ENCODE peak calls at places on chromosomes 6 and 20, in five cellular contexts. E is neural crest cell, O is dorsolateral prefrontal cortex, C is prostate gland, D is cardiac fibroblast. Q is an unnamed sample.
A peak's percentile ranks its signal among the peaks of the same experiment; 100 is the strongest.

GRCh38 chr6:22468566-22468965 is 100.8 kb upstream of the HDGFL1 start:
- DNase-seq in E (no peak), O (no peak), C (no peak), D (peak; percentile 40), Q (no peak)

GRCh38 chr6:151704383-151704782 is 103.1 kb upstream of the ESR1 start:
- DNase-seq in E (no peak), O (no peak), C (no peak), D (no peak), Q (no peak)

GRCh38 chr6:100880149-100880900 is 804 bp downstream of the ASCC3 start:
- DNase-seq in E (no peak), O (no peak), C (peak; percentile 54), D (peak; percentile 64), Q (no peak)

GRCh38 chr6:107641500-107641931 is 151.6 kb downstream of the SOBP start:
- DNase-seq in E (no peak), O (no peak), C (no peak), D (no peak), Q (no peak)

GRCh38 chr6:46215213-46215612 is 44.4 kb upstream of the ENPP5 start:
- DNase-seq in E (no peak), O (no peak), C (no peak), D (no peak), Q (no peak)

GRCh38 chr6:126153661-126154060 is 167.3 kb downstream of the TRMT11 start:
- DNase-seq in E (no peak), O (no peak), C (no peak), D (peak; percentile 20), Q (no peak)

GRCh38 chr6:149903938-149904611 is 6.2 kb upstream of the RAET1E start:
- DNase-seq in E (no peak), O (no peak), C (no peak), D (no peak), Q (no peak)

GRCh38 chr20:6067765-6068318 is 14.0 kb upstream of the LRRN4 start:
- DNase-seq in E (no peak), O (no peak), C (no peak), D (no peak), Q (no peak)

GRCh38 chr6:110037726-110038295 is 59.7 kb downstream of the GPR6 start:
- DNase-seq in E (no peak), O (no peak), C (no peak), D (no peak), Q (no peak)

GRCh38 chr6:111823831-111824607 is 49.2 kb downstream of the FYN start:
- DNase-seq in E (no peak), O (no peak), C (no peak), D (peak; percentile 86), Q (no peak)

GRCh38 chr6:31079656-31080261 is 32.6 kb downstream of the C6orf15 start:
- DNase-seq in E (peak; percentile 69), O (peak; percentile 66), C (peak; percentile 59), D (peak; percentile 75), Q (peak; percentile 79)

GRCh38 chr6:26055670-26056582 is 31.3 kb upstream of the HFE start:
- DNase-seq in E (peak; percentile 77), O (peak; percentile 91), C (peak; percentile 96), D (peak; percentile 94), Q (peak; percentile 94)

GRCh38 chr20:50575869-50576720 is 65.9 kb downstream of the PTPN1 start:
- DNase-seq in E (peak; percentile 46), O (peak; percentile 75), C (peak; percentile 71), D (peak; percentile 65), Q (peak; percentile 85)

GRCh38 chr20:4135385-4136077 is 120.2 kb upstream of the RNF24 start:
- DNase-seq in E (no peak), O (no peak), C (no peak), D (peak; percentile 99), Q (peak; percentile 55)

GRCh38 chr20:34582911-34583310 is 24.4 kb downstream of the MAP1LC3A start:
- DNase-seq in E (no peak), O (no peak), C (no peak), D (peak; percentile 24), Q (no peak)

GRCh38 chr6:11215773-11216172 is 16.7 kb downstream of the NEDD9 start:
- DNase-seq in E (no peak), O (no peak), C (peak; percentile 46), D (peak; percentile 25), Q (no peak)

GRCh38 chr20:57073402-57073801 is 193.0 kb downstream of the BMP7 start:
- DNase-seq in E (no peak), O (no peak), C (no peak), D (no peak), Q (no peak)

GRCh38 chr20:23404196-23404595 is 17.1 kb downstream of the NAPB start:
- DNase-seq in E (no peak), O (no peak), C (no peak), D (peak; percentile 67), Q (no peak)

GRCh38 chr6:30730611-30731435 is 10.7 kb downstream of the TUBB start:
- DNase-seq in E (peak; percentile 57), O (peak; percentile 70), C (peak; percentile 79), D (peak; percentile 48), Q (peak; percentile 65)

GRCh38 chr20:8646026-8646425 is 422.9 kb upstream of the PLCB4 start:
- DNase-seq in E (no peak), O (no peak), C (no peak), D (peak; percentile 63), Q (no peak)

GRCh38 chr6:40482532-40482931 is 104.6 kb downstream of the LRFN2 start:
- DNase-seq in E (peak; percentile 20), O (peak; percentile 76), C (no peak), D (no peak), Q (peak; percentile 55)

GRCh38 chr20:40276291-40276690 is 412.7 kb downstream of the MAFB start:
- DNase-seq in E (no peak), O (no peak), C (no peak), D (no peak), Q (no peak)

GRCh38 chr6:148723484-148723883 is 23.3 kb upstream of the UST start:
- DNase-seq in E (no peak), O (no peak), C (no peak), D (peak; percentile 92), Q (no peak)

GRCh38 chr6:57158658-57159057 is 13.5 kb upstream of the BAG2 start:
- DNase-seq in E (no peak), O (no peak), C (no peak), D (peak; percentile 25), Q (no peak)

GRCh38 chr6:154276810-154277577 is 79.6 kb downstream of the IPCEF1 start:
- DNase-seq in E (no peak), O (no peak), C (no peak), D (peak; percentile 61), Q (no peak)

GRCh38 chr20:38726849-38727601 is 2.7 kb downstream of the SLC32A1 start:
- DNase-seq in E (peak; percentile 83), O (no peak), C (no peak), D (peak; percentile 29), Q (no peak)

GRCh38 chr6:169868458-169868857 is 117.0 kb downstream of the ERMARD start:
- DNase-seq in E (no peak), O (no peak), C (no peak), D (no peak), Q (no peak)

GRCh38 chr20:39040116-39040515 is 78.0 kb downstream of the DHX35 start:
- DNase-seq in E (no peak), O (no peak), C (no peak), D (no peak), Q (no peak)

GRCh38 chr6:104885518-104886043 is 25.9 kb upstream of the HACE1 start:
- DNase-seq in E (no peak), O (no peak), C (no peak), D (no peak), Q (no peak)

GRCh38 chr6:34600101-34600500 is 44.0 kb upstream of the SPDEF start:
- DNase-seq in E (no peak), O (no peak), C (no peak), D (no peak), Q (no peak)

GRCh38 chr6:26118999-26119398 is 31.8 kb downstream of the HFE start:
- DNase-seq in E (no peak), O (no peak), C (peak; percentile 43), D (peak; percentile 61), Q (no peak)

GRCh38 chr6:141301779-141302178 is 830.9 kb upstream of the GJE1 start:
- DNase-seq in E (no peak), O (no peak), C (no peak), D (peak; percentile 24), Q (no peak)

GRCh38 chr6:167760979-167761793 is 65.5 kb upstream of the AFDN start:
- DNase-seq in E (peak; percentile 48), O (no peak), C (peak; percentile 37), D (peak; percentile 20), Q (peak; percentile 64)

GRCh38 chr6:117463762-117464665 is 18.5 kb upstream of the DCBLD1 start:
- DNase-seq in E (no peak), O (no peak), C (no peak), D (peak; percentile 88), Q (no peak)

GRCh38 chr20:32820698-32821378 is 1.1 kb downstream of the MAPRE1 start:
- DNase-seq in E (no peak), O (no peak), C (no peak), D (no peak), Q (no peak)

GRCh38 chr20:34559311-34560140 is 1.0 kb downstream of the MAP1LC3A start:
- DNase-seq in E (peak; percentile 35), O (no peak), C (no peak), D (no peak), Q (peak; percentile 37)

GRCh38 chr6:156618600-156619205 is 158.5 kb upstream of the ARID1B start:
- DNase-seq in E (no peak), O (no peak), C (no peak), D (no peak), Q (no peak)
- TF ChIP-seq CTCF in E (no peak), O (no peak), C (no peak), D (no peak), Q (no peak)

GRCh38 chr6:87074051-87074711 is 20.7 kb downstream of the CGA start:
- DNase-seq in E (no peak), O (no peak), C (no peak), D (no peak), Q (no peak)
- TF ChIP-seq CTCF in E (no peak), O (no peak), C (no peak), D (no peak), Q (no peak)

GRCh38 chr6:4846387-4846786 is 70.2 kb downstream of the CDYL start:
- DNase-seq in E (no peak), O (no peak), C (no peak), D (no peak), Q (no peak)
- TF ChIP-seq CTCF in E (no peak), O (no peak), C (no peak), D (no peak), Q (no peak)

DNA sequence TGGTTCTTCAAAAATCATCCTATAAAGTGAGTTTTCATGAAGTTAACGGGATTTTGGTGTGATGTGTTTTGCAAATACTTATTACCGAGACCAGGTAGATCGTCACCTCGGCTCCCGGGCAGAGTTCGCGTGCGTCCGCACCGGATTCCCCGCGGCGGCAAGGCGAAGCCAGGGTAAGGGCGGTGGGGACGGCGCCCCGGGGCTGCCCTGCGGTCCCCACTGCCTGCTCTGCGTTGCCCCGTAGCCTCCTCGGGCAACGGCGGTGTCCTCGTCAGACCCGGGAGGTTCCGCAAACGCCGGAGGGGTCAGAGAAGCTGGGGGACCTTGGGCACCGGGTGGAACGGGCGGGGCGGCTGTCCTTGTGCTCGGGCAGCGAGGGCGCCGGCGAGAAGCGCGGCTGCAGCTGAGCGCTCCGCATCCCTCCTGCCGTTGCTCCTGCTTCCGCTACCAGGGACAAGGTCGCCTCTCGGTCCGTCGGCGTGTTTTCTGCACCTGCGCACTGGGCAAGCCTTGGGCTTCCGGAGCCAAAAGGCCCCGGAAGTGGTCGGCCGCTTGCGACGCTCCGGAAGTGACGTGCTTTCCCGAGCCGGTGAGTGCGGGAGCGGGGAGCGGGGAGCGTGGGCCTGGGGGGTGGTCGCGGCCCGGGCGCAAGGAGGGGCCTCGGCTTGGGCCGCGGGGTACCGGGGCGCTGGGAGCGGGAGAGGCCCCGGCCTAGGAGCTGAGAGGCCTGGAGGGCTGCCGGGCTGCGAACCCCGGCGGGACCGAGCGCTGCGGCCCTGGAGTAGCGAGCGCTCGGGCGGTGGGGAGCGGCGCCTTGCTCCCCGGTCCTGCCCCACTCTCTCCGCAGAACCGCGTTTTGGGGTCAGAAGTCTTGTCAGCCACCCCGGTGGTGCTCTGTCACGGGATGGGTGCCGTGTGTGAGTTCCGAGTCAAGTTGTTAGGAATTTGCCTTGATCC is at the start of gene MTG2:
- DNase-seq in E (peak; percentile 86), O (peak; percentile 89), C (peak; percentile 92), D (peak; percentile 95), Q (peak; percentile 96)
- TF ChIP-seq CTCF in E (no peak), O (no peak), C (no peak), D (peak; percentile 2), Q (no peak)

Q was measured in adrenal gland.